ENCODE peak calls at places on chromosomes 5 and 9, in five cellular contexts. I is CD4-positive, alpha-beta memory T cell; P is right lobe of liver; R is iPS DF 6.9; X is uterus. M is an unnamed sample. For H3K4me1, the result is how much of the 10 kb centered on the place peaks cover.

GRCh38 chr9:80383347-80383746 is 811.6 kb downstream of the TLE4 start:
- DNase-seq in X (no peak), R (no peak), P (no peak), I (no peak), M (no peak)

GRCh38 chr9:85377751-85378289 is 363.9 kb downstream of the AGTPBP1 start:
- DNase-seq in X (no peak), P (no peak), R (no peak), I (no peak), M (no peak)

GRCh38 chr5:120512068-120512467 is 48.0 kb downstream of the PRR16 start:
- DNase-seq in X (no peak), P (no peak), R (peak), I (no peak), M (no peak)

GRCh38 chr5:6408627-6409446 is 30.5 kb upstream of the MED10 start:
- DNase-seq in P (no peak), I (no peak), R (no peak), X (no peak), M (no peak)

GRCh38 chr5:150763023-150763793 is 4.4 kb upstream of the DCTN4 start:
- DNase-seq in P (peak), R (no peak), X (peak), I (no peak), M (peak)

GRCh38 chr5:54644226-54644625 is 126.7 kb downstream of the SNX18 start:
- DNase-seq in I (no peak), R (no peak), P (no peak), X (no peak), M (no peak)

GRCh38 chr5:58135571-58136335 is 324.1 kb downstream of the PLK2 start:
- DNase-seq in X (no peak), P (no peak), R (no peak), I (no peak), M (no peak)

GRCh38 chr9:33153666-33154065 is 13.5 kb downstream of the B4GALT1 start:
- DNase-seq in I (no peak), R (no peak), P (no peak), X (no peak), M (no peak)

GRCh38 chr5:65440456-65440855 is 41.3 kb downstream of the ADAMTS6 start:
- DNase-seq in X (no peak), R (no peak), P (no peak), I (no peak), M (no peak)

GRCh38 chr5:141567513-141568117 is 51.2 kb downstream of the DIAPH1 start:
- DNase-seq in X (no peak), I (peak), P (no peak), R (no peak), M (no peak)

GRCh38 chr5:54889826-54890225 is 95.6 kb downstream of the ESM1 start:
- DNase-seq in I (no peak), P (no peak), R (no peak), X (no peak), M (no peak)

GRCh38 chr5:106474066-106474465 is 1196.7 kb downstream of the EFNA5 start:
- DNase-seq in I (no peak), X (no peak), R (no peak), P (no peak), M (no peak)

GRCh38 chr5:143695244-143695885 is 116.6 kb upstream of the HMHB1 start:
- DNase-seq in X (no peak), P (no peak), R (no peak), I (no peak), M (no peak)

GRCh38 chr5:90344693-90345092 is 64.9 kb downstream of the CETN3 start:
- DNase-seq in P (no peak), I (no peak), R (no peak), X (no peak), M (no peak)

GRCh38 chr9:128175102-128175563 is 15.1 kb downstream of the BBLN start:
- DNase-seq in I (no peak), X (no peak), R (no peak), P (no peak), M (no peak)

GRCh38 chr9:80125731-80126264 is 554.0 kb downstream of the TLE4 start:
- DNase-seq in P (no peak), I (no peak), R (no peak), X (no peak), M (no peak)

GRCh38 chr5:67221487-67222242 is 25.1 kb upstream of the CD180 start:
- DNase-seq in X (no peak), R (no peak), I (peak), P (no peak), M (no peak)

GRCh38 chr5:167582916-167583315 is 708.5 kb upstream of the WWC1 start:
- DNase-seq in P (no peak), R (no peak), I (no peak), X (no peak), M (no peak)

GRCh38 chr9:134353539-134353938 is 27.3 kb downstream of the RXRA start:
- DNase-seq in I (no peak), P (no peak), R (no peak), X (no peak), M (no peak)

GRCh38 chr5:179780343-179780742 is 13.4 kb upstream of the LTC4S start:
- DNase-seq in R (no peak), P (no peak), I (no peak), X (no peak), M (peak)

GRCh38 chr9:135216666-135217431 is 129.4 kb downstream of the OLFM1 start:
- DNase-seq in I (no peak), R (no peak), X (no peak), P (no peak), M (peak)

GRCh38 chr5:1734908-1735289 is 64.7 kb downstream of the MRPL36 start:
- DNase-seq in P (no peak), R (no peak), I (no peak), X (no peak), M (peak)

GRCh38 chr9:121640076-121640475 is 11.4 kb upstream of the DAB2IP start:
- DNase-seq in X (peak), P (peak), R (no peak), I (no peak), M (peak)

GRCh38 chr9:131228988-131229387 is 47.3 kb downstream of the FAM78A start:
- DNase-seq in P (peak), I (no peak), X (no peak), R (no peak), M (no peak)

GRCh38 chr9:105055922-105056321 is 128.0 kb upstream of the ABCA1 start:
- DNase-seq in I (no peak), X (no peak), R (no peak), P (no peak), M (no peak)

GRCh38 chr9:121160025-121160424 is 41.6 kb downstream of the RAB14 start:
- DNase-seq in R (no peak), P (no peak), I (no peak), X (no peak), M (no peak)

GRCh38 chr5:135011355-135012032 is 22.5 kb downstream of the PITX1 start:
- DNase-seq in I (no peak), X (no peak), R (no peak), P (peak), M (no peak)

GRCh38 chr9:27785714-27786100 is 212.4 kb upstream of the C9orf72 start:
- DNase-seq in I (no peak), R (no peak), X (no peak), P (no peak), M (no peak)

GRCh38 chr5:103927739-103928138 is 365.1 kb upstream of the NUDT12 start:
- DNase-seq in X (no peak), P (no peak), R (no peak), I (no peak), M (no peak)

GRCh38 chr9:124295097-124295794 is 37.5 kb downstream of the NEK6 start:
- DNase-seq in P (no peak), I (no peak), X (no peak), R (no peak), M (no peak)

GRCh38 chr9:113499876-113500497 is 36.5 kb downstream of the RGS3 start:
- DNase-seq in R (no peak), I (no peak), P (no peak), X (no peak), M (no peak)

GRCh38 chr5:43658499-43658898 is 55.5 kb downstream of the NNT start:
- DNase-seq in P (no peak), X (no peak), R (no peak), I (no peak), M (no peak)

GRCh38 chr9:11805969-11806368 is 887.2 kb upstream of the TYRP1 start:
- DNase-seq in X (no peak), R (no peak), P (no peak), I (no peak), M (no peak)

GRCh38 chr9:7237473-7238243 is 479.9 kb downstream of the KDM4C start:
- DNase-seq in P (no peak), R (no peak), I (no peak), X (no peak), M (no peak)

GRCh38 chr5:102433473-102433872 is 65.3 kb downstream of the SLCO6A1 start:
- DNase-seq in X (no peak), I (no peak), R (no peak), P (no peak), M (no peak)
- H3K27ac ChIP-seq in X (no peak), I (no peak), R (no peak), P (no peak), M (no peak)

GRCh38 chr5:88872971-88873370 is 10.0 kb downstream of the MEF2C start:
- DNase-seq in I (no peak), X (no peak), P (no peak), R (no peak), M (no peak)
- H3K4me3 ChIP-seq in I (no peak), X (no peak), P (no peak), R (no peak), M (peak)

GRCh38 chr9:126720661-126721530 is 83.9 kb upstream of the ZBTB43 start:
- DNase-seq in R (no peak), P (no peak), I (no peak), X (no peak), M (no peak)

GRCh38 chr9:126719677-126720435 is 85.0 kb upstream of the ZBTB43 start:
- DNase-seq in P (peak), X (no peak), R (peak), I (peak), M (peak)

GRCh38 chr9:126715382-126715781 is 89.5 kb upstream of the ZBTB43 start:
- DNase-seq in R (no peak), I (no peak), X (no peak), P (no peak), M (no peak)
- H3K4me1 ChIP-seq in R (under half), I (under half), X (under half), P (under half), M (under half)

GRCh38 chr9:98218562-98219363 is 26.3 kb upstream of the CORO2A start:
- DNase-seq in R (peak), I (no peak), X (no peak), P (peak), M (peak)
- H3K27ac ChIP-seq in R (peak), I (no peak), X (no peak), P (peak), M (no peak)

GRCh38 chr5:88677502-88677901 is 205.5 kb downstream of the MEF2C start:
- DNase-seq in I (no peak), R (no peak), P (no peak), X (no peak), M (no peak)
- H3K4me3 ChIP-seq in I (no peak), R (no peak), P (no peak), X (no peak), M (no peak)

M was measured in aorta.